ENCODE peak calls at places on chromosomes 6 and 20, in nine cellular contexts. One of them, this sample, is unnamed.
A peak's percentile ranks its signal among the peaks of the same experiment; 100 is the strongest.

GRCh38 chr6:82246802-82247633 is 526 bp downstream of the IBTK start:
- DNase-seq in left lung: peak; percentile 64
- DNase-seq in lower lobe of right lung: peak; percentile 71
- DNase-seq in cardiac muscle cell: peak; percentile 47
- DNase-seq in nephron progenitor cell: peak; percentile 77
- DNase-seq in GM13976: peak; percentile 68
- DNase-seq in BE2C: peak; percentile 74
- DNase-seq in fibroblast of lung: peak; percentile 55
- DNase-seq in HCT116: peak; percentile 36
- DNase-seq in this sample: peak; percentile 45

GRCh38 chr20:48586728-48587127 is 241.1 kb downstream of the PREX1 start:
- DNase-seq in left lung: no peak
- DNase-seq in lower lobe of right lung: no peak
- DNase-seq in cardiac muscle cell: no peak
- DNase-seq in nephron progenitor cell: no peak
- DNase-seq in GM13976: no peak
- DNase-seq in BE2C: no peak
- DNase-seq in fibroblast of lung: no peak
- DNase-seq in HCT116: no peak
- DNase-seq in this sample: no peak

GRCh38 chr6:31888281-31889258 is 8.9 kb downstream of the EHMT2 start:
- DNase-seq in left lung: no peak
- DNase-seq in lower lobe of right lung: no peak
- DNase-seq in cardiac muscle cell: no peak
- DNase-seq in nephron progenitor cell: peak; percentile 57
- DNase-seq in GM13976: peak; percentile 80
- DNase-seq in BE2C: peak; percentile 60
- DNase-seq in fibroblast of lung: no peak
- DNase-seq in HCT116: no peak
- DNase-seq in this sample: peak; percentile 73

GRCh38 chr20:23399568-23400241 is 21.6 kb downstream of the NAPB start:
- DNase-seq in left lung: peak; percentile 43
- DNase-seq in lower lobe of right lung: no peak
- DNase-seq in cardiac muscle cell: peak; percentile 61
- DNase-seq in nephron progenitor cell: no peak
- DNase-seq in GM13976: no peak
- DNase-seq in BE2C: no peak
- DNase-seq in fibroblast of lung: peak; percentile 86
- DNase-seq in HCT116: no peak
- DNase-seq in this sample: no peak

GRCh38 chr6:35259194-35259945 is at the start of gene ZNF76:
- DNase-seq in left lung: peak; percentile 98
- DNase-seq in lower lobe of right lung: peak; percentile 99
- DNase-seq in cardiac muscle cell: peak; percentile 98
- DNase-seq in nephron progenitor cell: peak; percentile 98
- DNase-seq in GM13976: peak; percentile 98
- DNase-seq in BE2C: peak; percentile 99
- DNase-seq in fibroblast of lung: peak; percentile 93
- DNase-seq in HCT116: peak; percentile 95
- DNase-seq in this sample: peak; percentile 97

GRCh38 chr20:45346291-45346718 is 1.9 kb downstream of the SDC4 start:
- DNase-seq in left lung: no peak
- DNase-seq in lower lobe of right lung: no peak
- DNase-seq in cardiac muscle cell: no peak
- DNase-seq in nephron progenitor cell: no peak
- DNase-seq in GM13976: no peak
- DNase-seq in BE2C: no peak
- DNase-seq in fibroblast of lung: no peak
- DNase-seq in HCT116: no peak
- DNase-seq in this sample: no peak

GRCh38 chr20:44448753-44449546 is 26.7 kb upstream of the TTPAL start:
- DNase-seq in left lung: no peak
- DNase-seq in lower lobe of right lung: no peak
- DNase-seq in cardiac muscle cell: peak; percentile 31
- DNase-seq in nephron progenitor cell: peak; percentile 31
- DNase-seq in GM13976: peak; percentile 52
- DNase-seq in BE2C: peak; percentile 47
- DNase-seq in fibroblast of lung: no peak
- DNase-seq in HCT116: peak; percentile 16
- DNase-seq in this sample: peak; percentile 30

GRCh38 chr6:148999921-149000589 is 253.2 kb downstream of the UST start:
- DNase-seq in left lung: peak; percentile 61
- DNase-seq in lower lobe of right lung: peak; percentile 57
- DNase-seq in cardiac muscle cell: peak; percentile 88
- DNase-seq in nephron progenitor cell: no peak
- DNase-seq in GM13976: no peak
- DNase-seq in BE2C: no peak
- DNase-seq in fibroblast of lung: peak; percentile 89
- DNase-seq in HCT116: no peak
- DNase-seq in this sample: no peak

GRCh38 chr6:161367472-161367871 is 93.6 kb upstream of the AGPAT4 start:
- DNase-seq in left lung: no peak
- DNase-seq in lower lobe of right lung: no peak
- DNase-seq in cardiac muscle cell: peak; percentile 23
- DNase-seq in nephron progenitor cell: no peak
- DNase-seq in GM13976: no peak
- DNase-seq in BE2C: no peak
- DNase-seq in fibroblast of lung: no peak
- DNase-seq in HCT116: no peak
- DNase-seq in this sample: no peak

GRCh38 chr6:33312361-33313104 is 1.3 kb downstream of the TAPBP start:
- DNase-seq in left lung: peak; percentile 91
- DNase-seq in lower lobe of right lung: peak; percentile 87
- DNase-seq in cardiac muscle cell: peak; percentile 72
- DNase-seq in nephron progenitor cell: peak; percentile 49
- DNase-seq in GM13976: peak; percentile 91
- DNase-seq in BE2C: no peak
- DNase-seq in fibroblast of lung: peak; percentile 80
- DNase-seq in HCT116: peak; percentile 59
- DNase-seq in this sample: peak; percentile 89

GRCh38 chr6:56378966-56379608 is 131.7 kb upstream of the COL21A1 start:
- DNase-seq in left lung: no peak
- DNase-seq in lower lobe of right lung: no peak
- DNase-seq in cardiac muscle cell: no peak
- DNase-seq in nephron progenitor cell: no peak
- DNase-seq in GM13976: no peak
- DNase-seq in BE2C: no peak
- DNase-seq in fibroblast of lung: no peak
- DNase-seq in HCT116: no peak
- DNase-seq in this sample: no peak

GRCh38 chr6:7727951-7728854 is 2.3 kb downstream of the BMP6 start:
- DNase-seq in left lung: no peak
- DNase-seq in lower lobe of right lung: peak; percentile 54
- DNase-seq in cardiac muscle cell: peak; percentile 37
- DNase-seq in nephron progenitor cell: peak; percentile 57
- DNase-seq in GM13976: peak; percentile 59
- DNase-seq in BE2C: peak; percentile 18
- DNase-seq in fibroblast of lung: peak; percentile 30
- DNase-seq in HCT116: no peak
- DNase-seq in this sample: peak; percentile 65

GRCh38 chr6:70843328-70843918 is 113.4 kb downstream of the B3GAT2 start:
- DNase-seq in left lung: no peak
- DNase-seq in lower lobe of right lung: no peak
- DNase-seq in cardiac muscle cell: no peak
- DNase-seq in nephron progenitor cell: no peak
- DNase-seq in GM13976: no peak
- DNase-seq in BE2C: no peak
- DNase-seq in fibroblast of lung: no peak
- DNase-seq in HCT116: no peak
- DNase-seq in this sample: no peak

GRCh38 chr6:90199900-90200299 is 96.7 kb downstream of the BACH2 start:
- DNase-seq in left lung: no peak
- DNase-seq in lower lobe of right lung: no peak
- DNase-seq in cardiac muscle cell: no peak
- DNase-seq in nephron progenitor cell: no peak
- DNase-seq in GM13976: no peak
- DNase-seq in BE2C: no peak
- DNase-seq in fibroblast of lung: no peak
- DNase-seq in HCT116: no peak
- DNase-seq in this sample: no peak

GRCh38 chr6:114108119-114109002 is 137.4 kb upstream of the HDAC2 start:
- DNase-seq in left lung: peak; percentile 73
- DNase-seq in lower lobe of right lung: peak; percentile 65
- DNase-seq in cardiac muscle cell: peak; percentile 76
- DNase-seq in nephron progenitor cell: peak; percentile 82
- DNase-seq in GM13976: peak; percentile 14
- DNase-seq in BE2C: peak; percentile 88
- DNase-seq in fibroblast of lung: peak; percentile 52
- DNase-seq in HCT116: peak; percentile 64
- DNase-seq in this sample: peak; percentile 9

GRCh38 chr6:83270971-83271714 is 78.0 kb downstream of the RWDD2A start:
- DNase-seq in left lung: no peak
- DNase-seq in lower lobe of right lung: no peak
- DNase-seq in cardiac muscle cell: peak; percentile 77
- DNase-seq in nephron progenitor cell: no peak
- DNase-seq in GM13976: no peak
- DNase-seq in BE2C: no peak
- DNase-seq in fibroblast of lung: peak; percentile 94
- DNase-seq in HCT116: peak; percentile 55
- DNase-seq in this sample: no peak

GRCh38 chr6:79808846-79809245 is 138.5 kb downstream of the ELOVL4 start:
- DNase-seq in left lung: no peak
- DNase-seq in lower lobe of right lung: no peak
- DNase-seq in cardiac muscle cell: no peak
- DNase-seq in nephron progenitor cell: no peak
- DNase-seq in GM13976: no peak
- DNase-seq in BE2C: no peak
- DNase-seq in fibroblast of lung: no peak
- DNase-seq in HCT116: no peak
- DNase-seq in this sample: no peak

GRCh38 chr6:157110620-157111019 is 212.7 kb downstream of the TMEM242 start:
- DNase-seq in left lung: no peak
- DNase-seq in lower lobe of right lung: no peak
- DNase-seq in cardiac muscle cell: peak; percentile 24
- DNase-seq in nephron progenitor cell: no peak
- DNase-seq in GM13976: no peak
- DNase-seq in BE2C: no peak
- DNase-seq in fibroblast of lung: peak; percentile 72
- DNase-seq in HCT116: no peak
- DNase-seq in this sample: no peak

GRCh38 chr6:1129141-1129540 is 182.8 kb upstream of the FOXQ1 start:
- DNase-seq in left lung: no peak
- DNase-seq in lower lobe of right lung: no peak
- DNase-seq in cardiac muscle cell: peak; percentile 11
- DNase-seq in nephron progenitor cell: no peak
- DNase-seq in GM13976: no peak
- DNase-seq in BE2C: no peak
- DNase-seq in fibroblast of lung: peak; percentile 14
- DNase-seq in HCT116: no peak
- DNase-seq in this sample: no peak
- TF ChIP-seq CTCF in left lung: no peak
- TF ChIP-seq CTCF in lower lobe of right lung: no peak
- TF ChIP-seq CTCF in cardiac muscle cell: no peak
- TF ChIP-seq CTCF in nephron progenitor cell: no peak
- TF ChIP-seq CTCF in GM13976: no peak
- TF ChIP-seq CTCF in BE2C: no peak
- TF ChIP-seq CTCF in fibroblast of lung: no peak
- TF ChIP-seq CTCF in HCT116: no peak
- TF ChIP-seq CTCF in this sample: no peak

DNA sequence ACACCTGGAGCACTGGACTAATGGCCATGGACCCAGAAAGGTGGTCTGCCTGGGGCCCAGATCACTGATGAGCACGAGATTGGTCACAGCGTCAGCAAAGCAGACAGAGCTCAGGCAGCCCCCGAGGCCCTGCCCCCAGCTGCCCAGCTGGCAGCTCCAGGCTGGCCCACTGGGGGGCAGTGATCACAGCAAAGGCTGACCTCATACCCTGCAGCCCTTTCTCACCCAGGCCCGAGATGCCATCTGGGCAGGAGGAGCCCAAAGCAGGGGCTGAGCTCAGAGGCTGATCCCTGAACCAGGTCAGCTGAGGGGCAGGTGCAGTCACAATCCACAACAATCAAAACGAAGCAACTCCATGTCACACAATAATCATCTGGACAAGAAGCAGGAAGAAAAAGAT is 4.1 kb downstream of the MAP1LC3A start:
- DNase-seq in left lung: no peak
- DNase-seq in lower lobe of right lung: no peak
- DNase-seq in cardiac muscle cell: peak; percentile 28
- DNase-seq in nephron progenitor cell: no peak
- DNase-seq in GM13976: no peak
- DNase-seq in BE2C: peak; percentile 59
- DNase-seq in fibroblast of lung: peak; percentile 6
- DNase-seq in HCT116: no peak
- DNase-seq in this sample: peak; percentile 57
- TF ChIP-seq CTCF in left lung: peak; percentile 22
- TF ChIP-seq CTCF in lower lobe of right lung: peak; percentile 54
- TF ChIP-seq CTCF in cardiac muscle cell: peak; percentile 56
- TF ChIP-seq CTCF in nephron progenitor cell: peak; percentile 26
- TF ChIP-seq CTCF in GM13976: no peak
- TF ChIP-seq CTCF in BE2C: peak; percentile 53
- TF ChIP-seq CTCF in fibroblast of lung: peak; percentile 41
- TF ChIP-seq CTCF in HCT116: peak; percentile 55
- TF ChIP-seq CTCF in this sample: peak; percentile 53

GRCh38 chr6:48560408-48560807 is 449.4 kb upstream of the PTCHD4 start:
- DNase-seq in left lung: no peak
- DNase-seq in lower lobe of right lung: no peak
- DNase-seq in cardiac muscle cell: peak; percentile 48
- DNase-seq in nephron progenitor cell: no peak
- DNase-seq in GM13976: no peak
- DNase-seq in BE2C: no peak
- DNase-seq in fibroblast of lung: peak; percentile 48
- DNase-seq in HCT116: no peak
- DNase-seq in this sample: no peak
- TF ChIP-seq CTCF in left lung: no peak
- TF ChIP-seq CTCF in lower lobe of right lung: no peak
- TF ChIP-seq CTCF in cardiac muscle cell: no peak
- TF ChIP-seq CTCF in nephron progenitor cell: no peak
- TF ChIP-seq CTCF in GM13976: no peak
- TF ChIP-seq CTCF in BE2C: no peak
- TF ChIP-seq CTCF in fibroblast of lung: no peak
- TF ChIP-seq CTCF in HCT116: no peak
- TF ChIP-seq CTCF in this sample: no peak

GRCh38 chr6:43914272-43915147 is 144.5 kb downstream of the VEGFA start:
- DNase-seq in left lung: no peak
- DNase-seq in lower lobe of right lung: peak; percentile 33
- DNase-seq in cardiac muscle cell: no peak
- DNase-seq in nephron progenitor cell: no peak
- DNase-seq in GM13976: no peak
- DNase-seq in BE2C: no peak
- DNase-seq in fibroblast of lung: no peak
- DNase-seq in HCT116: no peak
- DNase-seq in this sample: no peak

GRCh38 chr6:43911354-43911624 is 141.3 kb downstream of the VEGFA start:
- DNase-seq in left lung: no peak
- DNase-seq in lower lobe of right lung: no peak
- DNase-seq in cardiac muscle cell: no peak
- DNase-seq in nephron progenitor cell: no peak
- DNase-seq in GM13976: no peak
- DNase-seq in BE2C: no peak
- DNase-seq in fibroblast of lung: no peak
- DNase-seq in HCT116: no peak
- DNase-seq in this sample: no peak

GRCh38 chr6:43913388-43914271 is 143.6 kb downstream of the VEGFA start:
- DNase-seq in left lung: no peak
- DNase-seq in lower lobe of right lung: peak; percentile 12
- DNase-seq in cardiac muscle cell: peak; percentile 32
- DNase-seq in nephron progenitor cell: no peak
- DNase-seq in GM13976: no peak
- DNase-seq in BE2C: no peak
- DNase-seq in fibroblast of lung: peak; percentile 49
- DNase-seq in HCT116: no peak
- DNase-seq in this sample: no peak

GRCh38 chr6:43911625-43912577 is 141.9 kb downstream of the VEGFA start:
- DNase-seq in left lung: no peak
- DNase-seq in lower lobe of right lung: peak; percentile 28
- DNase-seq in cardiac muscle cell: no peak
- DNase-seq in nephron progenitor cell: no peak
- DNase-seq in GM13976: no peak
- DNase-seq in BE2C: no peak
- DNase-seq in fibroblast of lung: no peak
- DNase-seq in HCT116: no peak
- DNase-seq in this sample: no peak

GRCh38 chr6:43912598-43913387 is 142.8 kb downstream of the VEGFA start:
- DNase-seq in left lung: no peak
- DNase-seq in lower lobe of right lung: peak; percentile 28
- DNase-seq in cardiac muscle cell: no peak
- DNase-seq in nephron progenitor cell: no peak
- DNase-seq in GM13976: no peak
- DNase-seq in BE2C: no peak
- DNase-seq in fibroblast of lung: no peak
- DNase-seq in HCT116: no peak
- DNase-seq in this sample: no peak
- TF ChIP-seq CTCF in left lung: no peak
- TF ChIP-seq CTCF in lower lobe of right lung: no peak
- TF ChIP-seq CTCF in cardiac muscle cell: no peak
- TF ChIP-seq CTCF in nephron progenitor cell: no peak
- TF ChIP-seq CTCF in GM13976: no peak
- TF ChIP-seq CTCF in BE2C: no peak
- TF ChIP-seq CTCF in fibroblast of lung: no peak
- TF ChIP-seq CTCF in HCT116: no peak
- TF ChIP-seq CTCF in this sample: no peak